ENCODE peak calls at places on chromosomes 5 and 9, in eight cellular contexts. One of them, this sample, is unnamed.

GRCh38 chr9:13524245-13524644 is 244.8 kb upstream of the MPDZ start:
- DNase-seq in IMR-90: peak; percentile 22
- DNase-seq in AG04449: no peak
- DNase-seq in AG10803: no peak
- DNase-seq in ovary: no peak
- DNase-seq in endothelial cell: no peak
- DNase-seq in fibroblast of pulmonary artery: peak; percentile 47
- DNase-seq in mesothelial cell of epicardium: no peak
- DNase-seq in this sample: no peak

GRCh38 chr5:159878988-159879471 is 37.3 kb upstream of the ADRA1B start:
- DNase-seq in IMR-90: peak; percentile 85
- DNase-seq in AG04449: peak; percentile 63
- DNase-seq in AG10803: peak; percentile 85
- DNase-seq in ovary: peak; percentile 64
- DNase-seq in endothelial cell: peak; percentile 21
- DNase-seq in fibroblast of pulmonary artery: peak; percentile 89
- DNase-seq in mesothelial cell of epicardium: peak; percentile 45
- DNase-seq in this sample: peak; percentile 85

GRCh38 chr5:77993799-77994318 is 217.7 kb upstream of the TBCA start:
- DNase-seq in IMR-90: no peak
- DNase-seq in AG04449: no peak
- DNase-seq in AG10803: no peak
- DNase-seq in ovary: no peak
- DNase-seq in endothelial cell: no peak
- DNase-seq in fibroblast of pulmonary artery: no peak
- DNase-seq in mesothelial cell of epicardium: no peak
- DNase-seq in this sample: no peak

GRCh38 chr5:134122530-134122929 is 8.0 kb downstream of the TCF7 start:
- DNase-seq in IMR-90: no peak
- DNase-seq in AG04449: no peak
- DNase-seq in AG10803: no peak
- DNase-seq in ovary: no peak
- DNase-seq in endothelial cell: no peak
- DNase-seq in fibroblast of pulmonary artery: no peak
- DNase-seq in mesothelial cell of epicardium: no peak
- DNase-seq in this sample: no peak

GRCh38 chr5:172733974-172734346 is 37.0 kb downstream of the DUSP1 start:
- DNase-seq in IMR-90: no peak
- DNase-seq in AG04449: no peak
- DNase-seq in AG10803: no peak
- DNase-seq in ovary: no peak
- DNase-seq in endothelial cell: no peak
- DNase-seq in fibroblast of pulmonary artery: no peak
- DNase-seq in mesothelial cell of epicardium: no peak
- DNase-seq in this sample: no peak

GRCh38 chr9:21002040-21002439 is 29.4 kb downstream of the HACD4 start:
- DNase-seq in IMR-90: no peak
- DNase-seq in AG04449: no peak
- DNase-seq in AG10803: no peak
- DNase-seq in ovary: no peak
- DNase-seq in endothelial cell: no peak
- DNase-seq in fibroblast of pulmonary artery: no peak
- DNase-seq in mesothelial cell of epicardium: no peak
- DNase-seq in this sample: no peak

GRCh38 chr9:92480332-92480771 is 2.0 kb downstream of the ASPN start:
- DNase-seq in IMR-90: peak; percentile 54
- DNase-seq in AG04449: no peak
- DNase-seq in AG10803: peak; percentile 13
- DNase-seq in ovary: no peak
- DNase-seq in endothelial cell: no peak
- DNase-seq in fibroblast of pulmonary artery: peak; percentile 38
- DNase-seq in mesothelial cell of epicardium: no peak
- DNase-seq in this sample: no peak

GRCh38 chr9:846852-847251 is 5.4 kb downstream of the DMRT1 start:
- DNase-seq in IMR-90: no peak
- DNase-seq in AG04449: no peak
- DNase-seq in AG10803: no peak
- DNase-seq in ovary: no peak
- DNase-seq in endothelial cell: peak; percentile 9
- DNase-seq in fibroblast of pulmonary artery: no peak
- DNase-seq in mesothelial cell of epicardium: no peak
- DNase-seq in this sample: no peak

GRCh38 chr9:131423171-131423581 is 29.3 kb downstream of the PRRC2B start:
- DNase-seq in IMR-90: peak; percentile 91
- DNase-seq in AG04449: peak; percentile 49
- DNase-seq in AG10803: peak; percentile 68
- DNase-seq in ovary: peak; percentile 56
- DNase-seq in endothelial cell: peak; percentile 48
- DNase-seq in fibroblast of pulmonary artery: peak; percentile 83
- DNase-seq in mesothelial cell of epicardium: no peak
- DNase-seq in this sample: peak; percentile 69

GRCh38 chr9:78539904-78540303 is 243.0 kb downstream of the PSAT1 start:
- DNase-seq in IMR-90: peak; percentile 77
- DNase-seq in AG04449: no peak
- DNase-seq in AG10803: peak; percentile 88
- DNase-seq in ovary: no peak
- DNase-seq in endothelial cell: no peak
- DNase-seq in fibroblast of pulmonary artery: peak; percentile 7
- DNase-seq in mesothelial cell of epicardium: no peak
- DNase-seq in this sample: peak; percentile 93

GRCh38 chr5:141199359-141200235 is at the start of gene PCDHB11:
- DNase-seq in IMR-90: no peak
- DNase-seq in AG04449: no peak
- DNase-seq in AG10803: no peak
- DNase-seq in ovary: no peak
- DNase-seq in endothelial cell: peak; percentile 33
- DNase-seq in fibroblast of pulmonary artery: no peak
- DNase-seq in mesothelial cell of epicardium: no peak
- DNase-seq in this sample: no peak
- TF ChIP-seq CTCF in IMR-90: no peak
- TF ChIP-seq CTCF in AG04449: no peak
- TF ChIP-seq CTCF in AG10803: no peak
- TF ChIP-seq CTCF in ovary: no peak
- TF ChIP-seq CTCF in endothelial cell: peak; percentile 56
- TF ChIP-seq CTCF in fibroblast of pulmonary artery: no peak
- TF ChIP-seq CTCF in mesothelial cell of epicardium: peak; percentile 32
- TF ChIP-seq CTCF in this sample: peak; percentile 66

GRCh38 chr9:117555964-117556629 is 141.2 kb upstream of the ASTN2 start:
- DNase-seq in IMR-90: no peak
- DNase-seq in AG04449: no peak
- DNase-seq in AG10803: peak; percentile 21
- DNase-seq in ovary: no peak
- DNase-seq in endothelial cell: peak; percentile 65
- DNase-seq in fibroblast of pulmonary artery: peak; percentile 2
- DNase-seq in mesothelial cell of epicardium: no peak
- DNase-seq in this sample: peak; percentile 1
- TF ChIP-seq CTCF in IMR-90: no peak
- TF ChIP-seq CTCF in AG04449: no peak
- TF ChIP-seq CTCF in AG10803: peak; percentile 47
- TF ChIP-seq CTCF in ovary: no peak
- TF ChIP-seq CTCF in endothelial cell: peak; percentile 71
- TF ChIP-seq CTCF in fibroblast of pulmonary artery: peak; percentile 28
- TF ChIP-seq CTCF in mesothelial cell of epicardium: peak; percentile 30
- TF ChIP-seq CTCF in this sample: peak; percentile 64

GRCh38 chr9:15229475-15229874 is 77.5 kb downstream of the TTC39B start:
- DNase-seq in IMR-90: no peak
- DNase-seq in AG04449: no peak
- DNase-seq in AG10803: no peak
- DNase-seq in ovary: no peak
- DNase-seq in endothelial cell: no peak
- DNase-seq in fibroblast of pulmonary artery: no peak
- DNase-seq in mesothelial cell of epicardium: no peak
- DNase-seq in this sample: no peak

GRCh38 chr9:15235658-15236057 is 71.4 kb downstream of the TTC39B start:
- DNase-seq in IMR-90: no peak
- DNase-seq in AG04449: no peak
- DNase-seq in AG10803: no peak
- DNase-seq in ovary: no peak
- DNase-seq in endothelial cell: no peak
- DNase-seq in fibroblast of pulmonary artery: no peak
- DNase-seq in mesothelial cell of epicardium: no peak
- DNase-seq in this sample: no peak

GRCh38 chr9:15227491-15227890 is 79.5 kb downstream of the TTC39B start:
- DNase-seq in IMR-90: no peak
- DNase-seq in AG04449: no peak
- DNase-seq in AG10803: no peak
- DNase-seq in ovary: no peak
- DNase-seq in endothelial cell: no peak
- DNase-seq in fibroblast of pulmonary artery: no peak
- DNase-seq in mesothelial cell of epicardium: no peak
- DNase-seq in this sample: no peak

DNA sequence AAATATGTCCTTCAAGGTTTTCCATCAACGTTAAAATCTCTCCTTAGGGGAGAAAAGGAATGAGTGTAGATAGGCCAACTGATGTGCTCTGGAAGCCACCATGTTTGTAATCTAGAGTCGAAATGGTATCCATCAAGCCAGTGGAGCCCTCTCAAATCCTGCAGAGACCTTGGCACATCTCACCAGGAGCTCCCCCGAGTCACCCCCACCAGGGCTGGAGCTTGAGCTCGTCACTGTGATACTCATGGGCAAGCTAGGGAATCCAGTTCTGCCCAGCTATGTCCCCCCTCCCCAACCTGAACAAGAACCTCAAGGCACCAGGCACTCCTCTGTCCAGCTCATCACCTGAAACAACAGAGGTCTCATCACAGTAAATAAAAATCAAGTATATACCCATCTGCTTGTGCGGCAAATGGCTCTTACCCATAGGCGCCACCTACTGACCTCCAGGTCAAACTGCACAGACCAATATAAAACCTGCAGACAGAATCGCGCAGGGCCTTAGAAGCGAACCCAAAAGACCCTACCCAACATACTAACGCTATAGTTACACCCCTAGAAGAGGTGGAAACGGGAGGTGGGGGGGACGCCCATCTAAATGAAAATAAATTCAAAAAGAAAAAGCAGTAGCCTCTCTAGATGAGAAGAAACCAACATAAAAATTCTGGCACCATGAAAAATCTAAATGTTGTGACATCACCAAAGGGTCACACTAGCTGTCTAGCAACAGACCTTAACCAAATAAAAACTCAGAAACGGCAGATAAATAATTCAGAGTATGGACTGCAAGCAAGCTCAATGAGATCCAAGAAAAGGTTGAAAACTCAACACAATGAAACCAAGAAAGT is 75.0 kb downstream of the TTC39B start:
- DNase-seq in IMR-90: no peak
- DNase-seq in AG04449: no peak
- DNase-seq in AG10803: peak; percentile 44
- DNase-seq in ovary: no peak
- DNase-seq in endothelial cell: peak; percentile 33
- DNase-seq in fibroblast of pulmonary artery: peak; percentile 50
- DNase-seq in mesothelial cell of epicardium: no peak
- DNase-seq in this sample: no peak
- TF ChIP-seq CTCF in IMR-90: peak; percentile 48
- TF ChIP-seq CTCF in AG04449: peak; percentile 37
- TF ChIP-seq CTCF in AG10803: peak; percentile 67
- TF ChIP-seq CTCF in ovary: no peak
- TF ChIP-seq CTCF in endothelial cell: peak; percentile 80
- TF ChIP-seq CTCF in fibroblast of pulmonary artery: peak; percentile 69
- TF ChIP-seq CTCF in mesothelial cell of epicardium: no peak
- TF ChIP-seq CTCF in this sample: peak; percentile 73

GRCh38 chr5:131496400-131496713 is 138.7 kb downstream of the RAPGEF6 start:
- DNase-seq in IMR-90: no peak
- DNase-seq in AG04449: no peak
- DNase-seq in AG10803: no peak
- DNase-seq in ovary: no peak
- DNase-seq in endothelial cell: no peak
- DNase-seq in fibroblast of pulmonary artery: no peak
- DNase-seq in mesothelial cell of epicardium: no peak
- DNase-seq in this sample: no peak
- TF ChIP-seq CTCF in IMR-90: no peak
- TF ChIP-seq CTCF in AG04449: no peak
- TF ChIP-seq CTCF in AG10803: no peak
- TF ChIP-seq CTCF in ovary: no peak
- TF ChIP-seq CTCF in endothelial cell: no peak
- TF ChIP-seq CTCF in fibroblast of pulmonary artery: no peak
- TF ChIP-seq CTCF in mesothelial cell of epicardium: no peak
- TF ChIP-seq CTCF in this sample: no peak

GRCh38 chr5:151684690-151685361 is 1.9 kb downstream of the SPARC start:
- DNase-seq in IMR-90: peak; percentile 97
- DNase-seq in AG04449: peak; percentile 87
- DNase-seq in AG10803: peak; percentile 97
- DNase-seq in ovary: peak; percentile 74
- DNase-seq in endothelial cell: peak; percentile 38
- DNase-seq in fibroblast of pulmonary artery: peak; percentile 96
- DNase-seq in mesothelial cell of epicardium: peak; percentile 78
- DNase-seq in this sample: peak; percentile 98

GRCh38 chr5:151685749-151686672 is 704 bp downstream of the SPARC start:
- DNase-seq in IMR-90: no peak
- DNase-seq in AG04449: no peak
- DNase-seq in AG10803: peak; percentile 59
- DNase-seq in ovary: no peak
- DNase-seq in endothelial cell: no peak
- DNase-seq in fibroblast of pulmonary artery: no peak
- DNase-seq in mesothelial cell of epicardium: no peak
- DNase-seq in this sample: no peak

GRCh38 chr5:151683936-151684586 is 2.7 kb downstream of the SPARC start:
- DNase-seq in IMR-90: no peak
- DNase-seq in AG04449: no peak
- DNase-seq in AG10803: peak; percentile 36
- DNase-seq in ovary: no peak
- DNase-seq in endothelial cell: no peak
- DNase-seq in fibroblast of pulmonary artery: peak; percentile 69
- DNase-seq in mesothelial cell of epicardium: no peak
- DNase-seq in this sample: no peak

GRCh38 chr5:151688406-151688805 is 1.7 kb upstream of the SPARC start:
- DNase-seq in IMR-90: no peak
- DNase-seq in AG04449: no peak
- DNase-seq in AG10803: no peak
- DNase-seq in ovary: no peak
- DNase-seq in endothelial cell: no peak
- DNase-seq in fibroblast of pulmonary artery: no peak
- DNase-seq in mesothelial cell of epicardium: no peak
- DNase-seq in this sample: no peak

GRCh38 chr5:151686673-151687378 is at the start of gene SPARC:
- DNase-seq in IMR-90: peak; percentile 96
- DNase-seq in AG04449: peak; percentile 87
- DNase-seq in AG10803: peak; percentile 98
- DNase-seq in ovary: peak; percentile 84
- DNase-seq in endothelial cell: peak; percentile 53
- DNase-seq in fibroblast of pulmonary artery: peak; percentile 95
- DNase-seq in mesothelial cell of epicardium: peak; percentile 70
- DNase-seq in this sample: peak; percentile 95
- TF ChIP-seq CTCF in IMR-90: no peak
- TF ChIP-seq CTCF in AG04449: peak; percentile 4
- TF ChIP-seq CTCF in AG10803: no peak
- TF ChIP-seq CTCF in ovary: no peak
- TF ChIP-seq CTCF in endothelial cell: no peak
- TF ChIP-seq CTCF in fibroblast of pulmonary artery: no peak
- TF ChIP-seq CTCF in mesothelial cell of epicardium: no peak
- TF ChIP-seq CTCF in this sample: no peak

This sample was measured in HFFc6.